ENCODE peak calls at places on chromosome 3, in four cellular contexts. K, B, A and H are unnamed samples.

GRCh38 chr3:100483529-100483928 is 8.9 kb upstream of the TMEM45A start:
- DNase-seq in K (no peak), B (no peak), A (no peak), H (no peak)

GRCh38 chr3:86702381-86702958 is 288.5 kb downstream of the VGLL3 start:
- DNase-seq in K (no peak), B (no peak), A (no peak), H (peak)

GRCh38 chr3:135142530-135142929 is 347.5 kb downstream of the EPHB1 start:
- DNase-seq in K (no peak), B (no peak), A (no peak), H (no peak)

GRCh38 chr3:33648793-33649192 is 69.3 kb downstream of the CLASP2 start:
- DNase-seq in K (no peak), B (no peak), A (no peak), H (no peak)

GRCh38 chr3:174397848-174398247 is 461.3 kb upstream of the NAALADL2 start:
- DNase-seq in K (no peak), B (no peak), A (no peak), H (no peak)

GRCh38 chr3:42032693-42033349 is 58.3 kb upstream of the TRAK1 start:
- DNase-seq in K (no peak), B (no peak), A (peak), H (no peak)

GRCh38 chr3:165070682-165071081 is 7.6 kb downstream of the SI start:
- DNase-seq in K (no peak), B (no peak), A (no peak), H (no peak)

GRCh38 chr3:36606871-36607765 is 157.2 kb downstream of the DCLK3 start:
- DNase-seq in K (no peak), B (no peak), A (peak), H (no peak)

GRCh38 chr3:14278799-14279705 is 100.4 kb downstream of the LSM3 start:
- DNase-seq in K (no peak), B (no peak), A (no peak), H (no peak)

GRCh38 chr3:101950510-101950909 is 101.2 kb downstream of the NFKBIZ start:
- DNase-seq in K (no peak), B (no peak), A (no peak), H (peak)

GRCh38 chr3:52047295-52047960 is 8.9 kb downstream of the DUSP7 start:
- DNase-seq in K (no peak), B (no peak), A (no peak), H (no peak)

GRCh38 chr3:176479291-176479690 is 718.0 kb downstream of the TBL1XR1 start:
- DNase-seq in K (no peak), B (no peak), A (no peak), H (no peak)